ENCODE peak calls at places on chromosomes 1 and 21, in ten cellular contexts. Q is GM20000; T is skeletal muscle cell; S is central memory CD8-positive, alpha-beta T cell; U is mesendoderm; L is HT1080; C is activated effector memory CD4-positive, alpha-beta T cell treated with Interleukin-2 at 50 U/mL for 16 hours; M is left ventricle myocardium inferior; X is retina; H is NCI-H748 treated with DMSO at 0.1 percent for 48 hours. Y is an unnamed sample.
A peak's percentile ranks its signal among the peaks of the same experiment; 100 is the strongest.

GRCh38 chr1:119982006-119982405 is 85.7 kb upstream of the ADAM30 start:
- DNase-seq in Q (no peak), T (peak; percentile 47), S (no peak), U (no peak), L (peak; percentile 90), C (no peak), M (no peak), X (no peak), H (no peak), Y (peak; percentile 79)

GRCh38 chr1:33655496-33655895 is 183.1 kb downstream of the ZSCAN20 start:
- DNase-seq in Q (no peak), T (no peak), S (no peak), U (no peak), L (no peak), C (no peak), M (peak; percentile 58), X (no peak), H (no peak), Y (no peak)

GRCh38 chr1:211829343-211830054 is 1.1 kb downstream of the LPGAT1 start:
- DNase-seq in Q (peak; percentile 37), T (no peak), S (no peak), U (peak; percentile 80), L (no peak), C (no peak), M (peak; percentile 31), X (peak; percentile 79), H (no peak), Y (peak; percentile 24)

GRCh38 chr1:45848714-45849113 is 45.3 kb downstream of the MAST2 start:
- DNase-seq in Q (no peak), T (no peak), S (no peak), U (peak; percentile 85), L (no peak), C (no peak), M (no peak), X (no peak), H (no peak), Y (no peak)

GRCh38 chr1:224852901-224853568 is 76.4 kb upstream of the DNAH14 start:
- DNase-seq in Q (peak; percentile 26), T (no peak), S (no peak), U (peak; percentile 63), L (peak; percentile 45), C (no peak), M (no peak), X (peak; percentile 39), H (no peak), Y (peak; percentile 37)

GRCh38 chr1:118487091-118487490 is 302.1 kb upstream of the SPAG17 start:
- DNase-seq in Q (no peak), T (no peak), S (no peak), U (no peak), L (no peak), C (no peak), M (no peak), X (no peak), H (no peak), Y (peak; percentile 6)

GRCh38 chr1:165235158-165235776 is 121.2 kb downstream of the LMX1A start:
- DNase-seq in Q (no peak), T (no peak), S (no peak), U (peak; percentile 26), L (no peak), C (no peak), M (no peak), X (peak; percentile 87), H (peak; percentile 63), Y (no peak)

GRCh38 chr21:45959182-45959581 is 22.4 kb upstream of the COL6A1 start:
- DNase-seq in Q (no peak), T (no peak), S (no peak), U (no peak), L (no peak), C (no peak), M (no peak), X (no peak), H (no peak), Y (no peak)

GRCh38 chr1:222126052-222126451 is 384.2 kb upstream of the DUSP10 start:
- DNase-seq in Q (no peak), T (no peak), S (no peak), U (no peak), L (no peak), C (no peak), M (no peak), X (no peak), H (no peak), Y (no peak)

GRCh38 chr1:115467790-115468189 is 129.7 kb upstream of the NGF start:
- DNase-seq in Q (no peak), T (no peak), S (no peak), U (no peak), L (no peak), C (no peak), M (no peak), X (no peak), H (no peak), Y (no peak)

GRCh38 chr1:54054438-54054749 is 986 bp downstream of the TCEANC2 start:
- DNase-seq in Q (peak; percentile 10), T (no peak), S (no peak), U (peak; percentile 2), L (no peak), C (no peak), M (no peak), X (peak; percentile 9), H (no peak), Y (no peak)

GRCh38 chr1:167880570-167880969 is 33.4 kb downstream of the ADCY10 start:
- DNase-seq in Q (no peak), T (no peak), S (no peak), U (no peak), L (no peak), C (no peak), M (no peak), X (no peak), H (no peak), Y (no peak)

GRCh38 chr1:237011432-237011831 is 7.2 kb upstream of the MT1HL1 start:
- DNase-seq in Q (no peak), T (no peak), S (no peak), U (no peak), L (no peak), C (no peak), M (no peak), X (no peak), H (no peak), Y (no peak)

GRCh38 chr21:34166468-34166867 is 93.1 kb downstream of the MRPS6 start:
- DNase-seq in Q (no peak), T (no peak), S (no peak), U (peak; percentile 56), L (no peak), C (no peak), M (no peak), X (no peak), H (no peak), Y (peak; percentile 23)

GRCh38 chr1:160667896-160668295 is 21.1 kb upstream of the SLAMF1 start:
- DNase-seq in Q (no peak), T (no peak), S (no peak), U (no peak), L (no peak), C (no peak), M (no peak), X (no peak), H (no peak), Y (no peak)

GRCh38 chr1:1963570-1963969 is 40.0 kb downstream of the CFAP74 start:
- DNase-seq in Q (no peak), T (no peak), S (no peak), U (no peak), L (no peak), C (no peak), M (no peak), X (no peak), H (no peak), Y (no peak)

GRCh38 chr1:119318466-119319309 is 49.9 kb upstream of the HAO2 start:
- DNase-seq in Q (peak; percentile 58), T (no peak), S (no peak), U (no peak), L (no peak), C (no peak), M (no peak), X (no peak), H (no peak), Y (peak; percentile 34)

Y was measured in mammary epithelial cell.